ENCODE peak calls at places on chromosomes 5 and 9, in five cellular contexts. C is MV-4-11, N is NCI-H748 treated with DMSO at 0.1 percent for 48 hours, X is choroid plexus epithelial cell, G is right atrium auricular region. V is an unnamed sample.

GRCh38 chr9:20685769-20686168 is 1.7 kb downstream of the FOCAD start:
- DNase-seq in C (no peak), N (no peak), X (no peak), G (no peak), V (no peak)

GRCh38 chr5:95779611-95780010 is 42.9 kb downstream of the GLRX start:
- DNase-seq in C (peak), N (no peak), X (peak), G (no peak), V (no peak)

GRCh38 chr9:85541876-85542275 is 199.9 kb downstream of the AGTPBP1 start:
- DNase-seq in C (no peak), N (no peak), X (peak), G (no peak), V (no peak)

GRCh38 chr5:74394924-74395880 is 245.3 kb downstream of the ENC1 start:
- DNase-seq in C (no peak), N (no peak), X (no peak), G (no peak), V (no peak)

GRCh38 chr5:134572811-134573210 is 47.3 kb downstream of the JADE2 start:
- DNase-seq in C (no peak), N (no peak), X (no peak), G (no peak), V (no peak)

GRCh38 chr5:75567710-75568109 is 43.5 kb upstream of the ANKDD1B start:
- DNase-seq in C (no peak), N (no peak), X (peak), G (no peak), V (no peak)

GRCh38 chr5:33507426-33507825 is 66.7 kb downstream of the TARS1 start:
- DNase-seq in C (no peak), N (no peak), X (no peak), G (no peak), V (no peak)

GRCh38 chr9:36136894-36137391 is 410 bp downstream of the GLIPR2 start:
- DNase-seq in C (no peak), N (no peak), X (no peak), G (no peak), V (no peak)

GRCh38 chr5:141430332-141431113 is at the start of gene PCDHGA12:
- DNase-seq in C (peak), N (no peak), X (peak), G (peak), V (peak)

GRCh38 chr5:111703662-111704061 is 53.3 kb downstream of the NREP start:
- DNase-seq in C (peak), N (no peak), X (no peak), G (no peak), V (peak)

GRCh38 chr5:36060516-36060885 is 6.2 kb downstream of the UGT3A2 start:
- DNase-seq in C (peak), N (no peak), X (peak), G (no peak), V (no peak)

GRCh38 chr9:37969558-37970300 is 65.8 kb upstream of the SLC25A51 start:
- DNase-seq in C (no peak), N (no peak), X (no peak), G (no peak), V (no peak)

GRCh38 chr5:170523129-170523497 is 19.3 kb downstream of the KCNIP1 start:
- DNase-seq in C (no peak), N (peak), X (no peak), G (no peak), V (no peak)

GRCh38 chr5:133831506-133832224 is 136.8 kb downstream of the C5orf15 start:
- DNase-seq in C (no peak), N (no peak), X (peak), G (no peak), V (peak)

GRCh38 chr5:8386889-8387288 is 517.9 kb downstream of the MTRR start:
- DNase-seq in C (no peak), N (peak), X (no peak), G (no peak), V (no peak)

GRCh38 chr9:134568756-134569155 is 72.8 kb upstream of the COL5A1 start:
- DNase-seq in C (no peak), N (no peak), X (no peak), G (no peak), V (no peak)

GRCh38 chr9:99008187-99008586 is 64.5 kb downstream of the COL15A1 start:
- DNase-seq in C (no peak), N (no peak), X (no peak), G (no peak), V (no peak)

GRCh38 chr9:99544526-99544925 is 277.2 kb upstream of the NR4A3 start:
- DNase-seq in C (no peak), N (no peak), X (no peak), G (no peak), V (no peak)

GRCh38 chr5:157613385-157614245 is 38.0 kb upstream of the ADAM19 start:
- DNase-seq in C (peak), N (no peak), X (no peak), G (no peak), V (peak)